ENCODE peak calls at places on chromosomes 13 and 19, in eight cellular contexts. E, M, C, J, X, Z, A and H are unnamed samples.

GRCh38 chr19:30590596-30591229 is 218.5 kb downstream of the ZNF536 start:
- DNase-seq in E (no peak), Z (no peak), A (no peak), J (no peak), C (no peak), X (no peak), M (no peak), H (no peak)

GRCh38 chr13:33188093-33188882 is 97.3 kb downstream of the STARD13 start:
- DNase-seq in X (no peak), J (no peak), C (no peak), E (no peak), A (no peak), M (no peak), Z (no peak), H (no peak)

GRCh38 chr13:30718661-30719520 is 16.5 kb upstream of the ALOX5AP start:
- DNase-seq in J (no peak), C (peak; percentile 25), X (no peak), M (no peak), Z (no peak), A (no peak), E (no peak), H (no peak)

GRCh38 chr19:42480335-42481095 is 37.8 kb upstream of the CXCL17 start:
- DNase-seq in M (no peak), C (no peak), J (peak; percentile 50), X (no peak), A (peak; percentile 44), E (no peak), Z (no peak), H (no peak)

GRCh38 chr13:93172109-93172508 is 54.5 kb upstream of the GPC6 start:
- DNase-seq in A (no peak), X (no peak), M (no peak), Z (no peak), J (no peak), C (no peak), E (no peak), H (no peak)

GRCh38 chr19:17304386-17305047 is 1.2 kb upstream of the MRPL34 start:
- DNase-seq in M (peak; percentile 61), Z (no peak), C (no peak), J (peak; percentile 21), X (no peak), E (no peak), A (no peak), H (no peak)

GRCh38 chr19:1251233-1251502 is 2.8 kb downstream of the MIDN start:
- DNase-seq in E (no peak), Z (no peak), A (peak; percentile 72), C (no peak), X (no peak), M (no peak), J (peak; percentile 72), H (no peak)

GRCh38 chr19:6694147-6694815 is 24.3 kb upstream of the TNFSF14 start:
- DNase-seq in Z (no peak), J (no peak), M (no peak), E (no peak), X (no peak), C (no peak), A (no peak), H (no peak)

GRCh38 chr13:37429976-37430375 is 168.6 kb downstream of the POSTN start:
- DNase-seq in C (no peak), Z (no peak), M (no peak), J (no peak), X (no peak), E (no peak), A (no peak), H (no peak)

GRCh38 chr19:51020988-51021651 is 1.6 kb upstream of the KLK10 start:
- DNase-seq in C (peak; percentile 64), Z (no peak), A (peak; percentile 34), X (no peak), E (no peak), J (peak; percentile 65), M (peak; percentile 48), H (no peak)

GRCh38 chr13:85597790-85598500 is 201.3 kb downstream of the SLITRK6 start:
- DNase-seq in Z (no peak), E (no peak), C (no peak), J (no peak), A (no peak), M (no peak), X (no peak), H (no peak)

GRCh38 chr19:1766800-1767352 is 13.6 kb downstream of the ONECUT3 start:
- DNase-seq in C (no peak), J (no peak), M (no peak), Z (no peak), A (no peak), E (no peak), X (no peak), H (no peak)

GRCh38 chr13:62293081-62293480 is 877.4 kb upstream of the PCDH20 start:
- DNase-seq in J (no peak), Z (no peak), C (no peak), X (no peak), A (no peak), M (no peak), E (no peak), H (no peak)

GRCh38 chr19:3368848-3369336 is 2.5 kb downstream of the NFIC start:
- DNase-seq in X (no peak), E (no peak), M (no peak), Z (no peak), C (no peak), A (no peak), J (no peak), H (no peak)
- H3K27ac ChIP-seq in X (peak overlapping the region; percentile 95), E (peak overlapping the region; percentile 94), M (peak overlapping the region; percentile 99), Z (peak overlapping the region; percentile 99), C (peak overlapping the region; percentile 99), A (peak overlapping the region; percentile 99), J (peak overlapping the region; percentile 99), H (peak overlapping the region; percentile 100)

DNA sequence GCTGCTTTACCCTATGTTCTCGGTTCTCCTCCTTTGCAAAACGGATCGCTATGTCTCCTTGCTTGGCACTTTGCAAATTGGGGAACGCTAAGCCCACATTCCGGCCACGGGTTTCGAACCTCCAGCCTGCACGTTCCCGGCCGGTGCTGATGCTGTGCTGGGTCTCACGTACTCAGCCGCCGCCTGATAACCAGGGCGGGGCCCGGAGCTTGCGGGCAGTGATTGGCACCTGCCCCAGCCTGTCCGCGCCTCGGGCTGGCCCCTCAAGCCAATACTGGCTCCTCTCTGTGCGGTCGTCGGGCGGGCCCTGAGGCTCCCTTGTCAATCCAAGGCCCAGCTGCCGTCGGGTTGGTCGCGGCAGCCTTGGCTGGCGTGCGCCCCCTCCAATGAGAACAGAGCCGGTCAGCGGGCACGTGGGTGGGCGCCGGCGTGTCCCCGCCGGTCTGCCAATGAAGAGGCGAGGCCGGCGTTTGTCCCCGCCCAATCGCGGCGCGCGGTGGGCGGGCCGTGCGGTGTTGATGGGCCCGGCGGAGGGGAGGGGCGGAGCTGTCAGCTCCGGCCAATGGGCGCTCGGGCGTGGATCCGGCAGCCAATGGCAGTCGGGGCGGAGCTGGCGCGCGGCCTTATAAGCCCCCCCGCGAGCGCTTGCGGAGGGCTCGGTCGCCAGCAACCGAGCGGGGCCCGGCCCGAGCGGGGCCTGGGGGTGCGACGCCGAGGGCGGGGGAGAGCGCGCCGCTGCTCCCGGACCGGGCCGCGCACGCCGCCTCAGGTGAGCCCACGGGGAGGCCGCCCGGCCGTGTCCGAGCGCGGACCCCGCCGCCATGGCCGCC is at the start of gene KDM4B:
- DNase-seq in J (peak; percentile 99), M (peak; percentile 100), E (peak; percentile 100), X (peak; percentile 99), C (peak; percentile 97), A (peak; percentile 99), Z (peak; percentile 100), H (peak; percentile 99)
- TF ChIP-seq POLR2A in J (peak; percentile 79), M (no peak), E (peak; percentile 97), X (peak; percentile 98), C (peak; percentile 71), A (no peak), Z (no peak), H (no peak)

GRCh38 chr13:98853791-98854191 is 101.3 kb upstream of the SLC15A1 start:
- DNase-seq in J (no peak), X (no peak), Z (peak; percentile 23), C (no peak), M (no peak), A (peak; percentile 31), E (no peak), H (no peak)

GRCh38 chr13:98856983-98857382 is 104.5 kb upstream of the SLC15A1 start:
- DNase-seq in A (peak; percentile 55), E (no peak), J (peak; percentile 28), M (peak; percentile 49), X (no peak), Z (no peak), C (no peak), H (no peak)

GRCh38 chr13:98860491-98860890 is 108.0 kb upstream of the SLC15A1 start:
- DNase-seq in E (no peak), M (no peak), A (no peak), X (no peak), J (no peak), Z (no peak), C (no peak), H (no peak)

GRCh38 chr13:98854448-98854847 is 102.0 kb upstream of the SLC15A1 start:
- DNase-seq in E (no peak), C (no peak), Z (no peak), M (no peak), X (no peak), J (no peak), A (no peak), H (no peak)

DNA sequence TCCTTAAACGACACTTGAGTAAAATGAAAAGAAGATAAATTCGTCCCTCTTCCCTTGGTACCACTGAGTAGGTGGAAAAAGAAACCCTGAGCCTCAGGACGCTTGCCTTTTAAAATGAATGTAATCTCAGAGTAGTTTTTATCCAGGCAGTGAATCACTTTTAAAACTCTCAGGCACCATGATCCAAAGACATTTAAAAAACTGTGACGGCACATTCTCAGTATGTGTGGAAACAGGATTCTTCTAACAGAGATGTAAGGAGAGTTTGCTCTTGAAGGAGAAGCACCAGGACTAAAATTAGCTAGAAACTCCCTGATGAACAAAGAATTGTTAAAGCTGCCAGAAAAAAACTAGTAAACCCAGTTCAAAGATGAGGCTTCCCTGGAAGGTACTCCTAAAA is 105.7 kb upstream of the SLC15A1 start:
- DNase-seq in X (no peak), E (no peak), M (no peak), C (no peak), Z (no peak), A (no peak), J (no peak), H (no peak)
- H3K27ac ChIP-seq in X (no peak overlapping the region), E (no peak overlapping the region), M (no peak overlapping the region), C (no peak overlapping the region), Z (peak overlapping the region; percentile 76), A (no peak overlapping the region), J (no peak overlapping the region), H (no peak overlapping the region)

GRCh38 chr19:15104003-15104402 is 3.2 kb upstream of the SYDE1 start:
- DNase-seq in E (no peak), Z (no peak), C (no peak), A (no peak), J (no peak), M (no peak), X (no peak), H (no peak)

GRCh38 chr19:15101479-15102082 is 5.6 kb upstream of the SYDE1 start:
- DNase-seq in M (no peak), E (no peak), C (no peak), X (no peak), Z (no peak), A (peak; percentile 52), J (peak; percentile 50), H (no peak)

GRCh38 chr19:15107056-15108010 is at the start of gene SYDE1:
- DNase-seq in C (no peak), Z (peak; percentile 82), M (peak; percentile 39), A (no peak), E (peak; percentile 73), X (no peak), J (peak; percentile 32), H (no peak)

GRCh38 chr19:15105044-15105443 is 2.2 kb upstream of the SYDE1 start:
- DNase-seq in C (no peak), Z (no peak), E (no peak), M (no peak), X (no peak), J (no peak), A (no peak), H (no peak)

GRCh38 chr19:15104411-15104810 is 2.8 kb upstream of the SYDE1 start:
- DNase-seq in A (no peak), M (no peak), X (no peak), E (no peak), Z (no peak), C (no peak), J (no peak), H (no peak)
- TF ChIP-seq POLR2A in A (no peak), M (no peak), X (no peak), E (no peak), Z (no peak), C (no peak), J (no peak), H (no peak)